ENCODE peak calls at places on chromosomes 6 and 20, in four cellular contexts. A, R, P and E are unnamed samples.

GRCh38 chr6:71383891-71384489 is 95.4 kb downstream of the OGFRL1 start:
- DNase-seq in P (no peak), A (peak; percentile 1), R (peak; percentile 51), E (peak; percentile 16)

GRCh38 chr6:11785953-11786579 is 7.5 kb upstream of the ADTRP start:
- DNase-seq in P (no peak), A (no peak), R (peak; percentile 5), E (no peak)

GRCh38 chr6:118781897-118782296 is 112.1 kb upstream of the ASF1A start:
- DNase-seq in P (no peak), R (no peak), A (no peak), E (no peak)

GRCh38 chr6:52109073-52109635 is 21.7 kb upstream of the PKHD1 start:
- DNase-seq in P (no peak), R (no peak), A (no peak), E (no peak)

GRCh38 chr6:159729598-159729997 is 2.3 kb downstream of the WTAP start:
- DNase-seq in R (peak; percentile 35), P (no peak), A (peak; percentile 38), E (peak; percentile 18)

GRCh38 chr6:135522975-135523692 is 25.6 kb upstream of the AHI1 start:
- DNase-seq in A (no peak), P (no peak), R (no peak), E (no peak)

GRCh38 chr20:46293084-46293483 is 15.2 kb downstream of the CDH22 start:
- DNase-seq in A (peak; percentile 74), P (no peak), R (no peak), E (no peak)

GRCh38 chr6:155495011-155495768 is 39.6 kb upstream of the NOX3 start:
- DNase-seq in A (peak; percentile 23), P (peak; percentile 55), R (no peak), E (no peak)

GRCh38 chr6:148407372-148407771 is 64.7 kb downstream of the SASH1 start:
- DNase-seq in P (peak; percentile 98), A (no peak), R (no peak), E (no peak)

GRCh38 chr20:21303872-21304586 is 898 bp downstream of the XRN2 start:
- DNase-seq in A (no peak), R (peak; percentile 26), P (no peak), E (no peak)